ENCODE peak calls at places on chromosomes 12 and 14, in six cellular contexts. One of them, this sample, is unnamed.

GRCh38 chr14:80315681-80316080 is 104.4 kb upstream of the DIO2 start:
- DNase-seq in GM18507: no peak
- DNase-seq in Right ventricle myocardium superior: no peak
- DNase-seq in cardiac muscle cell: no peak
- DNase-seq in endothelial cell: no peak
- DNase-seq in C1 segment of cervical spinal cord: no peak
- DNase-seq in this sample: peak

GRCh38 chr12:93549174-93549573 is 23.3 kb upstream of the SOCS2 start:
- DNase-seq in GM18507: no peak
- DNase-seq in Right ventricle myocardium superior: no peak
- DNase-seq in cardiac muscle cell: no peak
- DNase-seq in endothelial cell: no peak
- DNase-seq in C1 segment of cervical spinal cord: no peak
- DNase-seq in this sample: no peak

GRCh38 chr12:11681211-11681610 is 31.7 kb downstream of the ETV6 start:
- DNase-seq in GM18507: no peak
- DNase-seq in Right ventricle myocardium superior: no peak
- DNase-seq in cardiac muscle cell: no peak
- DNase-seq in endothelial cell: no peak
- DNase-seq in C1 segment of cervical spinal cord: no peak
- DNase-seq in this sample: no peak

GRCh38 chr12:117830471-117830870 is 138.3 kb downstream of the KSR2 start:
- DNase-seq in GM18507: no peak
- DNase-seq in Right ventricle myocardium superior: no peak
- DNase-seq in cardiac muscle cell: no peak
- DNase-seq in endothelial cell: no peak
- DNase-seq in C1 segment of cervical spinal cord: no peak
- DNase-seq in this sample: no peak

GRCh38 chr12:50506753-50507473 is 2.1 kb downstream of the DIP2B start:
- DNase-seq in GM18507: no peak
- DNase-seq in Right ventricle myocardium superior: no peak
- DNase-seq in cardiac muscle cell: peak
- DNase-seq in endothelial cell: no peak
- DNase-seq in C1 segment of cervical spinal cord: no peak
- DNase-seq in this sample: no peak

GRCh38 chr14:32473476-32473875 is 144.4 kb downstream of the AKAP6 start:
- DNase-seq in GM18507: no peak
- DNase-seq in Right ventricle myocardium superior: peak
- DNase-seq in cardiac muscle cell: peak
- DNase-seq in endothelial cell: no peak
- DNase-seq in C1 segment of cervical spinal cord: no peak
- DNase-seq in this sample: peak

GRCh38 chr12:133080619-133081407 is at the start of gene ZNF140:
- DNase-seq in GM18507: peak
- DNase-seq in Right ventricle myocardium superior: peak
- DNase-seq in cardiac muscle cell: peak
- DNase-seq in endothelial cell: peak
- DNase-seq in C1 segment of cervical spinal cord: peak
- DNase-seq in this sample: peak

GRCh38 chr14:62015945-62016344 is 253.7 kb downstream of the SNAPC1 start:
- DNase-seq in GM18507: no peak
- DNase-seq in Right ventricle myocardium superior: no peak
- DNase-seq in cardiac muscle cell: peak
- DNase-seq in endothelial cell: no peak
- DNase-seq in C1 segment of cervical spinal cord: no peak
- DNase-seq in this sample: no peak

GRCh38 chr14:70515796-70516195 is 19.0 kb downstream of the ADAM20 start:
- DNase-seq in GM18507: no peak
- DNase-seq in Right ventricle myocardium superior: no peak
- DNase-seq in cardiac muscle cell: no peak
- DNase-seq in endothelial cell: no peak
- DNase-seq in C1 segment of cervical spinal cord: no peak
- DNase-seq in this sample: no peak

GRCh38 chr12:104479141-104479662 is 22.5 kb downstream of the CHST11 start:
- DNase-seq in GM18507: no peak
- DNase-seq in Right ventricle myocardium superior: no peak
- DNase-seq in cardiac muscle cell: no peak
- DNase-seq in endothelial cell: no peak
- DNase-seq in C1 segment of cervical spinal cord: no peak
- DNase-seq in this sample: no peak

GRCh38 chr14:63726499-63726898 is 1.4 kb downstream of the SGPP1 start:
- DNase-seq in GM18507: no peak
- DNase-seq in Right ventricle myocardium superior: no peak
- DNase-seq in cardiac muscle cell: no peak
- DNase-seq in endothelial cell: no peak
- DNase-seq in C1 segment of cervical spinal cord: no peak
- DNase-seq in this sample: no peak

GRCh38 chr12:13197526-13198141 is 1.1 kb downstream of the EMP1 start:
- DNase-seq in GM18507: no peak
- DNase-seq in Right ventricle myocardium superior: peak
- DNase-seq in cardiac muscle cell: peak
- DNase-seq in endothelial cell: no peak
- DNase-seq in C1 segment of cervical spinal cord: no peak
- DNase-seq in this sample: peak

GRCh38 chr12:19992311-19992710 is 376.0 kb upstream of the PDE3A start:
- DNase-seq in GM18507: no peak
- DNase-seq in Right ventricle myocardium superior: no peak
- DNase-seq in cardiac muscle cell: no peak
- DNase-seq in endothelial cell: no peak
- DNase-seq in C1 segment of cervical spinal cord: no peak
- DNase-seq in this sample: no peak

GRCh38 chr12:64681200-64682052 is 71.1 kb downstream of the RASSF3 start:
- DNase-seq in GM18507: no peak
- DNase-seq in Right ventricle myocardium superior: no peak
- DNase-seq in cardiac muscle cell: no peak
- DNase-seq in endothelial cell: no peak
- DNase-seq in C1 segment of cervical spinal cord: no peak
- DNase-seq in this sample: no peak

GRCh38 chr12:1583421-1584078 is 10.8 kb downstream of the FBXL14 start:
- DNase-seq in GM18507: peak
- DNase-seq in Right ventricle myocardium superior: no peak
- DNase-seq in cardiac muscle cell: peak
- DNase-seq in endothelial cell: peak
- DNase-seq in C1 segment of cervical spinal cord: peak
- DNase-seq in this sample: peak

GRCh38 chr12:92075425-92075891 is 70.2 kb downstream of the BTG1 start:
- DNase-seq in GM18507: no peak
- DNase-seq in Right ventricle myocardium superior: no peak
- DNase-seq in cardiac muscle cell: peak
- DNase-seq in endothelial cell: no peak
- DNase-seq in C1 segment of cervical spinal cord: no peak
- DNase-seq in this sample: peak

GRCh38 chr12:110556705-110557104 is 26.4 kb downstream of the PPTC7 start:
- DNase-seq in GM18507: no peak
- DNase-seq in Right ventricle myocardium superior: no peak
- DNase-seq in cardiac muscle cell: no peak
- DNase-seq in endothelial cell: no peak
- DNase-seq in C1 segment of cervical spinal cord: no peak
- DNase-seq in this sample: no peak

GRCh38 chr12:92582888-92583287 is 119.9 kb upstream of the PLEKHG7 start:
- DNase-seq in GM18507: no peak
- DNase-seq in Right ventricle myocardium superior: no peak
- DNase-seq in cardiac muscle cell: no peak
- DNase-seq in endothelial cell: no peak
- DNase-seq in C1 segment of cervical spinal cord: no peak
- DNase-seq in this sample: no peak

GRCh38 chr12:57416039-57416996 is 14.5 kb downstream of the R3HDM2 start:
- DNase-seq in GM18507: no peak
- DNase-seq in Right ventricle myocardium superior: no peak
- DNase-seq in cardiac muscle cell: peak
- DNase-seq in endothelial cell: no peak
- DNase-seq in C1 segment of cervical spinal cord: no peak
- DNase-seq in this sample: peak

GRCh38 chr14:96184737-96185136 is 19.9 kb upstream of the BDKRB2 start:
- DNase-seq in GM18507: no peak
- DNase-seq in Right ventricle myocardium superior: peak
- DNase-seq in cardiac muscle cell: peak
- DNase-seq in endothelial cell: no peak
- DNase-seq in C1 segment of cervical spinal cord: no peak
- DNase-seq in this sample: peak

GRCh38 chr14:96053600-96054381 is 14.6 kb downstream of the C14orf132 start:
- DNase-seq in GM18507: no peak
- DNase-seq in Right ventricle myocardium superior: no peak
- DNase-seq in cardiac muscle cell: peak
- DNase-seq in endothelial cell: no peak
- DNase-seq in C1 segment of cervical spinal cord: no peak
- DNase-seq in this sample: peak

GRCh38 chr12:64173456-64173855 is 48.6 kb downstream of the KICS2 start:
- DNase-seq in GM18507: no peak
- DNase-seq in Right ventricle myocardium superior: no peak
- DNase-seq in cardiac muscle cell: no peak
- DNase-seq in endothelial cell: no peak
- DNase-seq in C1 segment of cervical spinal cord: no peak
- DNase-seq in this sample: no peak

GRCh38 chr14:99715266-99716000 is 31.3 kb downstream of the CYP46A1 start:
- DNase-seq in GM18507: no peak
- DNase-seq in Right ventricle myocardium superior: no peak
- DNase-seq in cardiac muscle cell: no peak
- DNase-seq in endothelial cell: no peak
- DNase-seq in C1 segment of cervical spinal cord: no peak
- DNase-seq in this sample: no peak